ENCODE peak calls at places on chromosomes 12 and 14, in five cellular contexts. T is neuronal stem cell, N is mesenchymal stem cell, R is H9, Y is H1. X is an unnamed sample.

GRCh38 chr12:66131067-66131688 is 628 bp upstream of the LLPH start:
- DNase-seq in N (no peak), R (no peak), Y (no peak), T (no peak), X (no peak)

GRCh38 chr14:59281613-59282012 is 93.1 kb downstream of the DAAM1 start:
- DNase-seq in T (no peak), Y (no peak), R (no peak), N (peak; percentile 47), X (no peak)

GRCh38 chr14:23916038-23916437 is 37.5 kb upstream of the DHRS4 start:
- DNase-seq in R (no peak), N (no peak), Y (no peak), T (no peak), X (no peak)

GRCh38 chr14:76827696-76828301 is 1.6 kb downstream of the LRRC74A start:
- DNase-seq in N (no peak), R (no peak), Y (no peak), T (no peak), X (no peak)

GRCh38 chr12:120259418-120260202 is 5.9 kb downstream of the PXN start:
- DNase-seq in Y (no peak), N (no peak), R (peak; percentile 26), T (no peak), X (peak; percentile 51)

GRCh38 chr12:65891987-65892481 is 67.8 kb downstream of the HMGA2 start:
- DNase-seq in T (no peak), R (no peak), N (peak; percentile 95), Y (no peak), X (peak; percentile 71)

GRCh38 chr14:20989787-20990600 is at the start of gene METTL17:
- DNase-seq in Y (peak; percentile 89), N (peak; percentile 98), R (peak; percentile 96), T (peak; percentile 84), X (peak; percentile 90)

GRCh38 chr14:72906879-72907278 is 13.0 kb upstream of the DPF3 start:
- DNase-seq in Y (no peak), N (no peak), T (no peak), R (no peak), X (no peak)

GRCh38 chr14:38065101-38065762 is 142.5 kb upstream of the SSTR1 start:
- DNase-seq in N (no peak), R (no peak), T (no peak), Y (no peak), X (no peak)

GRCh38 chr14:92624764-92625163 is 111.2 kb downstream of the RIN3 start:
- DNase-seq in N (no peak), R (no peak), Y (no peak), T (no peak), X (no peak)

GRCh38 chr14:68627050-68627867 is 165.6 kb downstream of the ZFP36L1 start:
- DNase-seq in R (no peak), Y (peak; percentile 32), N (peak; percentile 56), T (no peak), X (peak; percentile 94)

GRCh38 chr12:111038941-111039340 is 118.6 kb upstream of the MYL2 start:
- DNase-seq in T (no peak), N (no peak), R (no peak), Y (no peak), X (no peak)

GRCh38 chr14:78018283-78018682 is 151.9 kb upstream of the NRXN3 start:
- DNase-seq in N (no peak), R (no peak), T (no peak), Y (no peak), X (no peak)

GRCh38 chr12:5588231-5588995 is 156.5 kb downstream of the NTF3 start:
- DNase-seq in T (no peak), Y (no peak), N (peak; percentile 80), R (no peak), X (no peak)

GRCh38 chr12:78696267-78696666 is 168.3 kb upstream of the SYT1 start:
- DNase-seq in N (no peak), Y (no peak), T (no peak), R (no peak), X (peak; percentile 70)

GRCh38 chr12:118357327-118358007 is 15.2 kb downstream of the TAOK3 start:
- DNase-seq in Y (no peak), R (no peak), T (no peak), N (peak; percentile 66), X (peak; percentile 36)

GRCh38 chr12:95141305-95141704 is 67.9 kb upstream of the NR2C1 start:
- DNase-seq in T (no peak), Y (no peak), R (no peak), N (no peak), X (no peak)

GRCh38 chr12:56220611-56221232 is 1.0 kb downstream of the RNF41 start:
- DNase-seq in Y (no peak), R (no peak), N (peak; percentile 50), T (peak; percentile 5), X (peak; percentile 26)

GRCh38 chr14:21711360-21711961 is 37.8 kb upstream of the OR4E1 start:
- DNase-seq in T (peak; percentile 30), Y (no peak), N (peak; percentile 65), R (no peak), X (peak; percentile 21)

GRCh38 chr12:32198555-32198954 is 91.9 kb downstream of the BICD1 start:
- DNase-seq in Y (no peak), T (no peak), N (peak; percentile 17), R (no peak), X (no peak)

GRCh38 chr12:69738351-69739286 is at the start of gene RAB3IP:
- DNase-seq in T (peak; percentile 91), Y (peak; percentile 96), R (peak; percentile 93), N (peak; percentile 72), X (peak; percentile 81)

GRCh38 chr12:14979468-14979867 is 6.6 kb downstream of the PDE6H start:
- DNase-seq in T (no peak), Y (no peak), R (no peak), N (no peak), X (no peak)

GRCh38 chr14:65281991-65282908 is 130.3 kb upstream of the FUT8 start:
- DNase-seq in R (peak; percentile 81), T (peak; percentile 73), N (peak; percentile 49), Y (peak; percentile 63), X (peak; percentile 35)

GRCh38 chr14:99807413-99808132 is 14.4 kb downstream of the EML1 start:
- DNase-seq in Y (no peak), N (no peak), R (peak; percentile 52), T (no peak), X (no peak)

GRCh38 chr12:76288218-76288617 is 60.0 kb downstream of the BBS10 start:
- DNase-seq in R (no peak), N (no peak), Y (no peak), T (no peak), X (no peak)

GRCh38 chr14:81247271-81247766 is 26.6 kb upstream of the GTF2A1 start:
- DNase-seq in R (no peak), T (no peak), Y (no peak), N (no peak), X (peak; percentile 72)

GRCh38 chr12:41361791-41362190 is 173.7 kb downstream of the PDZRN4 start:
- DNase-seq in T (no peak), R (no peak), Y (no peak), N (no peak), X (no peak)

GRCh38 chr12:124581299-124581698 is 13.9 kb upstream of the NCOR2 start:
- DNase-seq in T (no peak), Y (no peak), N (no peak), R (no peak), X (no peak)

GRCh38 chr14:92973798-92974372 is 50.9 kb downstream of the CHGA start:
- DNase-seq in R (no peak), T (no peak), N (no peak), Y (no peak), X (no peak)

GRCh38 chr14:104263671-104264358 is 125.4 kb downstream of the KIF26A start:
- DNase-seq in T (no peak), R (peak; percentile 16), Y (no peak), N (no peak), X (no peak)

GRCh38 chr12:28424965-28425364 is 234.7 kb downstream of the CCDC91 start:
- DNase-seq in N (peak; percentile 35), Y (no peak), T (no peak), R (no peak), X (no peak)

GRCh38 chr14:26707234-26707633 is 109.4 kb upstream of the NOVA1 start:
- DNase-seq in R (no peak), Y (no peak), N (no peak), T (no peak), X (no peak)

GRCh38 chr14:104438166-104438887 is 141.2 kb upstream of the C14orf180 start:
- DNase-seq in Y (no peak), N (no peak), R (no peak), T (no peak), X (no peak)

GRCh38 chr14:100528962-100529560 is 58.2 kb downstream of the BEGAIN start:
- DNase-seq in Y (no peak), R (peak; percentile 22), T (no peak), N (no peak), X (no peak)

GRCh38 chr12:117212563-117213190 is 22.4 kb upstream of the FBXO21 start:
- DNase-seq in T (peak; percentile 89), Y (peak; percentile 88), R (peak; percentile 82), N (peak; percentile 78), X (peak; percentile 88)

GRCh38 chr12:39605501-39605900 is 14.1 kb downstream of the ABCD2 start:
- DNase-seq in Y (no peak), R (no peak), N (peak; percentile 45), T (no peak), X (peak; percentile 43)

GRCh38 chr12:53805067-53805466 is 53.3 kb upstream of the CISTR start:
- DNase-seq in Y (no peak), T (no peak), N (peak; percentile 55), R (no peak), X (no peak)
- H2BK12ac ChIP-seq in Y (no peak overlapping the region), T (no peak overlapping the region), N (no peak overlapping the region), R (no peak overlapping the region), X (no peak overlapping the region)

GRCh38 chr12:121358093-121358492 is 5.9 kb upstream of the ANAPC5 start:
- DNase-seq in Y (no peak), T (no peak), R (no peak), N (no peak), X (no peak)
- H4K8ac ChIP-seq in Y (no peak overlapping the region), T (no peak overlapping the region), R (no peak overlapping the region), N (no peak overlapping the region), X (no peak overlapping the region)

GRCh38 chr14:56331815-56332214 is 213.6 kb downstream of the PELI2 start:
- DNase-seq in T (no peak), Y (no peak), N (no peak), R (no peak), X (no peak)
- H3K18ac ChIP-seq in T (peak overlapping the region; percentile 15), Y (no peak overlapping the region), N (peak overlapping the region; percentile 64), R (no peak overlapping the region), X (no peak overlapping the region)

DNA sequence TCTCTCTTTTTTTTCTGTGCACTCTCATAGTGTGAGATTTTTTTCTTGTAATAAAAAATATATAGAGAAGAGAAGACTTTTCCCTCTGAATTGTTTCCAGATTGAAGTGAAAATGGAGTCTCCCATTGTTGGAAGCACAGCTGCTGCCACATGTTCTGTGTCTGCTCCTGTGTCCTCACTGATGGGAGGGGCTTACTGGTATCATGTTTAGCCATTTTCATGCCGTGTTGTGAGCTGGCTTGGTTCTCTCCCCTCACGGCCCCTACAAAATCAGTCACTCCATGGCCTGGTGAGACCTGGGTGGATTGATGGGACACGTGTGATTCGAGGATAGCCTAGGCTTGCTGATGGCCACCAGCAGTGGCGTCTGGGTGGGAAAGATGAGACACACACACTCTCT is 379.7 kb upstream of the DDHD1 start:
- DNase-seq in N (no peak), T (no peak), R (no peak), Y (no peak), X (no peak)
- H2BK12ac ChIP-seq in N (peak overlapping the region; percentile 12), T (no peak overlapping the region), R (no peak overlapping the region), Y (no peak overlapping the region), X (no peak overlapping the region)